ENCODE peak calls at places on chromosomes 11 and 22, in five cellular contexts. One of them, this sample, is unnamed.
A peak's percentile ranks its signal among the peaks of the same experiment; 100 is the strongest.

GRCh38 chr11:64656797-64657196 is 65.8 kb downstream of the SLC22A12 start:
- DNase-seq in GM12865: no peak
- DNase-seq in dorsolateral prefrontal cortex: no peak
- DNase-seq in BJ: no peak
- DNase-seq in upper lobe of right lung: no peak
- DNase-seq in this sample: no peak

GRCh38 chr11:79237676-79238075 is 203.2 kb downstream of the TENM4 start:
- DNase-seq in upper lobe of right lung: no peak
- DNase-seq in BJ: peak; percentile 76
- DNase-seq in GM12865: no peak
- DNase-seq in dorsolateral prefrontal cortex: no peak
- DNase-seq in this sample: peak; percentile 67

GRCh38 chr11:76230392-76230791 is 24.1 kb upstream of the WNT11 start:
- DNase-seq in BJ: no peak
- DNase-seq in dorsolateral prefrontal cortex: no peak
- DNase-seq in GM12865: no peak
- DNase-seq in upper lobe of right lung: no peak
- DNase-seq in this sample: no peak

GRCh38 chr22:46586123-46586519 is 34.1 kb upstream of the GRAMD4 start:
- DNase-seq in BJ: no peak
- DNase-seq in dorsolateral prefrontal cortex: no peak
- DNase-seq in GM12865: no peak
- DNase-seq in upper lobe of right lung: peak; percentile 63
- DNase-seq in this sample: no peak

GRCh38 chr22:41787331-41787730 is 13.1 kb upstream of the CCDC134 start:
- DNase-seq in BJ: no peak
- DNase-seq in dorsolateral prefrontal cortex: no peak
- DNase-seq in GM12865: no peak
- DNase-seq in upper lobe of right lung: no peak
- DNase-seq in this sample: no peak

GRCh38 chr11:74321487-74322188 is 10.2 kb upstream of the P4HA3 start:
- DNase-seq in upper lobe of right lung: no peak
- DNase-seq in BJ: peak; percentile 32
- DNase-seq in dorsolateral prefrontal cortex: no peak
- DNase-seq in GM12865: peak; percentile 54
- DNase-seq in this sample: no peak

GRCh38 chr22:30267382-30268302 is 991 bp upstream of the OSM start:
- DNase-seq in GM12865: no peak
- DNase-seq in upper lobe of right lung: no peak
- DNase-seq in dorsolateral prefrontal cortex: no peak
- DNase-seq in BJ: no peak
- DNase-seq in this sample: no peak

GRCh38 chr11:59076876-59077571 is 9.1 kb upstream of the GLYATL1B start:
- DNase-seq in dorsolateral prefrontal cortex: no peak
- DNase-seq in BJ: no peak
- DNase-seq in upper lobe of right lung: no peak
- DNase-seq in GM12865: peak; percentile 47
- DNase-seq in this sample: no peak

GRCh38 chr22:20552450-20552894 is 45.1 kb downstream of the MED15 start:
- DNase-seq in dorsolateral prefrontal cortex: peak; percentile 44
- DNase-seq in upper lobe of right lung: no peak
- DNase-seq in BJ: no peak
- DNase-seq in GM12865: no peak
- DNase-seq in this sample: no peak

GRCh38 chr11:9569588-9570164 is 3.8 kb upstream of the WEE1 start:
- DNase-seq in BJ: no peak
- DNase-seq in dorsolateral prefrontal cortex: no peak
- DNase-seq in GM12865: no peak
- DNase-seq in upper lobe of right lung: no peak
- DNase-seq in this sample: no peak

GRCh38 chr11:66133216-66133775 is 63.2 kb downstream of the PACS1 start:
- DNase-seq in BJ: no peak
- DNase-seq in upper lobe of right lung: no peak
- DNase-seq in dorsolateral prefrontal cortex: no peak
- DNase-seq in GM12865: no peak
- DNase-seq in this sample: no peak

GRCh38 chr11:114125959-114126358 is 66.4 kb downstream of the ZBTB16 start:
- DNase-seq in GM12865: no peak
- DNase-seq in upper lobe of right lung: no peak
- DNase-seq in BJ: no peak
- DNase-seq in dorsolateral prefrontal cortex: no peak
- DNase-seq in this sample: no peak

GRCh38 chr11:100831929-100832480 is 144.9 kb downstream of the ARHGAP42 start:
- DNase-seq in BJ: no peak
- DNase-seq in GM12865: no peak
- DNase-seq in dorsolateral prefrontal cortex: no peak
- DNase-seq in upper lobe of right lung: no peak
- DNase-seq in this sample: no peak

GRCh38 chr11:71530602-71531001 is 3.5 kb downstream of the KRTAP5-7 start:
- DNase-seq in upper lobe of right lung: peak; percentile 16
- DNase-seq in BJ: no peak
- DNase-seq in GM12865: peak; percentile 64
- DNase-seq in dorsolateral prefrontal cortex: no peak
- DNase-seq in this sample: no peak

GRCh38 chr11:1480555-1481482 is 5.8 kb downstream of the MOB2 start:
- DNase-seq in dorsolateral prefrontal cortex: no peak
- DNase-seq in GM12865: no peak
- DNase-seq in BJ: no peak
- DNase-seq in upper lobe of right lung: peak; percentile 60
- DNase-seq in this sample: no peak

GRCh38 chr11:35042906-35043305 is 96.1 kb upstream of the CD44 start:
- DNase-seq in BJ: no peak
- DNase-seq in GM12865: no peak
- DNase-seq in dorsolateral prefrontal cortex: no peak
- DNase-seq in upper lobe of right lung: no peak
- DNase-seq in this sample: no peak

GRCh38 chr11:120400564-120401364 is 64.6 kb downstream of the ARHGEF12 start:
- DNase-seq in upper lobe of right lung: no peak
- DNase-seq in dorsolateral prefrontal cortex: no peak
- DNase-seq in GM12865: peak; percentile 18
- DNase-seq in BJ: peak; percentile 96
- DNase-seq in this sample: peak; percentile 95

GRCh38 chr22:24972369-24972768 is 19.9 kb downstream of the KIAA1671 start:
- DNase-seq in upper lobe of right lung: no peak
- DNase-seq in GM12865: no peak
- DNase-seq in dorsolateral prefrontal cortex: no peak
- DNase-seq in BJ: no peak
- DNase-seq in this sample: no peak

GRCh38 chr11:28384418-28384817 is 276.2 kb downstream of the METTL15 start:
- DNase-seq in dorsolateral prefrontal cortex: no peak
- DNase-seq in upper lobe of right lung: no peak
- DNase-seq in BJ: peak; percentile 94
- DNase-seq in GM12865: no peak
- DNase-seq in this sample: peak; percentile 97

GRCh38 chr11:96109265-96110030 is 185.5 kb upstream of the MTMR2 start:
- DNase-seq in BJ: no peak
- DNase-seq in upper lobe of right lung: no peak
- DNase-seq in GM12865: no peak
- DNase-seq in dorsolateral prefrontal cortex: no peak
- DNase-seq in this sample: no peak

GRCh38 chr11:98531576-98531975 is 489.2 kb upstream of the CNTN5 start:
- DNase-seq in dorsolateral prefrontal cortex: no peak
- DNase-seq in GM12865: no peak
- DNase-seq in upper lobe of right lung: no peak
- DNase-seq in BJ: no peak
- DNase-seq in this sample: no peak

GRCh38 chr11:98536023-98536422 is 484.7 kb upstream of the CNTN5 start:
- DNase-seq in BJ: no peak
- DNase-seq in upper lobe of right lung: no peak
- DNase-seq in GM12865: no peak
- DNase-seq in dorsolateral prefrontal cortex: no peak
- DNase-seq in this sample: no peak
- TF ChIP-seq CTCF in BJ: no peak
- TF ChIP-seq CTCF in upper lobe of right lung: no peak
- TF ChIP-seq CTCF in GM12865: no peak
- TF ChIP-seq CTCF in dorsolateral prefrontal cortex: no peak
- TF ChIP-seq CTCF in this sample: no peak

DNA sequence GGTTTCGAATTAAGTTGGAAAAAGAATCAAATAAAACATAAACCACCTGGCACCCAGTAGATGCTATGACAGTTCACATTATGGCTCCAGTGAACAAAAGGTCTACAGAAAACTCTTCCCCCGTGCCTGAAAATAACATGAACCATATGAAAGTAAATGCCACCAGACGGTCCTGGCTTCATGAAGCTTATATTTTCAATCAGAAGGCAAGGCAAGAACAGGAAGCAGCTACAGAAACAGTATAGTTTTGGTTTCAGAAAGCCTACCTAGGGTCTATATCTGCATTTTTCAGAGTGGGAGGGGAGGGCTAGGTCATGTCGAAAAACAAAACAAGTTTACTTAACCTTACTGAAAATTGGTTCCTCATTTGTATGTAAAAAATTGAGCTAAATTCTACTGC is 9.8 kb downstream of the RAB30 start:
- DNase-seq in upper lobe of right lung: no peak
- DNase-seq in dorsolateral prefrontal cortex: no peak
- DNase-seq in BJ: no peak
- DNase-seq in GM12865: peak; percentile 92
- DNase-seq in this sample: no peak
- H3K4me3 ChIP-seq in upper lobe of right lung: no peak overlapping the region
- H3K4me3 ChIP-seq in dorsolateral prefrontal cortex: no peak overlapping the region
- H3K4me3 ChIP-seq in BJ: no peak overlapping the region
- H3K4me3 ChIP-seq in GM12865: peak overlapping the region; percentile 53
- H3K4me3 ChIP-seq in this sample: no peak overlapping the region

DNA sequence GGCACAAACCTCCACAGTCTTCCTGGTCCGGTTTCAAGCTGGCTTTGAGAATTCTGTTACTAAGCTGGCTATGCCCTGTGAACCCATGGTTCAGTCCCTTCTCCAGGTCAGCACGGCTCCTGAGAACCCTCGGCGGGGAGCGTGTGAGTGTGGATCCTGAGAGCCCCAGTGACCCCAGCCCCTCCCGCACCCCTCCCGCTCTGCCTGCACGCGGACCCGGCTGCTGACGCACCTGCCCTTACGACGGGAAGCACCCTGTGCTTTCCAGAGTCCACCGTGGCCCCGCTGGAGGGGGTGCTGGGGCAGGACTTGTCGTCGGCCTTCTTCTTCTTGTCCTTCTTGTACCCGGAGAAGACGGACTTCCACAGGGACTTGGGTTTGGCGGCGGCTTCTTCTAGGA is 42.8 kb upstream of the BID start:
- DNase-seq in upper lobe of right lung: no peak
- DNase-seq in BJ: no peak
- DNase-seq in dorsolateral prefrontal cortex: no peak
- DNase-seq in GM12865: no peak
- DNase-seq in this sample: no peak
- TF ChIP-seq CTCF in upper lobe of right lung: no peak
- TF ChIP-seq CTCF in BJ: no peak
- TF ChIP-seq CTCF in dorsolateral prefrontal cortex: no peak
- TF ChIP-seq CTCF in GM12865: no peak
- TF ChIP-seq CTCF in this sample: no peak

GRCh38 chr11:4211991-4212390 is 117.4 kb downstream of the RRM1 start:
- DNase-seq in BJ: no peak
- DNase-seq in upper lobe of right lung: no peak
- DNase-seq in GM12865: no peak
- DNase-seq in dorsolateral prefrontal cortex: no peak
- DNase-seq in this sample: no peak
- H3K4me3 ChIP-seq in BJ: no peak overlapping the region
- H3K4me3 ChIP-seq in upper lobe of right lung: no peak overlapping the region
- H3K4me3 ChIP-seq in GM12865: no peak overlapping the region
- H3K4me3 ChIP-seq in dorsolateral prefrontal cortex: peak overlapping the region; percentile 9
- H3K4me3 ChIP-seq in this sample: no peak overlapping the region

GRCh38 chr22:48851933-48852549 is 975.6 kb downstream of the BRD1 start:
- DNase-seq in dorsolateral prefrontal cortex: no peak
- DNase-seq in GM12865: no peak
- DNase-seq in BJ: no peak
- DNase-seq in upper lobe of right lung: peak; percentile 51
- DNase-seq in this sample: no peak
- TF ChIP-seq CTCF in dorsolateral prefrontal cortex: no peak
- TF ChIP-seq CTCF in GM12865: no peak
- TF ChIP-seq CTCF in BJ: no peak
- TF ChIP-seq CTCF in upper lobe of right lung: no peak
- TF ChIP-seq CTCF in this sample: no peak

This sample was measured in AG09309.